ENCODE peak calls at places on chromosomes 16 and 17, in four cellular contexts. T is erythroblast, W is SHP77, U is colonic mucosa. X is an unnamed sample.

GRCh38 chr17:62760059-62760887 is 47.8 kb downstream of the MARCHF10 start:
- DNase-seq in U (no peak), W (no peak), T (no peak), X (no peak)

GRCh38 chr16:11800385-11800718 is 3.3 kb upstream of the ZC3H7A start:
- DNase-seq in W (no peak), T (no peak), U (no peak), X (no peak)

GRCh38 chr17:77269696-77270681 is 129.2 kb downstream of the SEC14L1 start:
- DNase-seq in T (no peak), U (no peak), W (peak; percentile 48), X (no peak)

GRCh38 chr16:88505405-88506082 is 52.5 kb downstream of the ZFPM1 start:
- DNase-seq in T (peak; percentile 58), W (peak; percentile 91), U (peak; percentile 94), X (no peak)

GRCh38 chr17:73939808-73940207 is 263.7 kb upstream of the RPL38 start:
- DNase-seq in W (no peak), T (no peak), U (no peak), X (no peak)

GRCh38 chr16:87062569-87063442 is 254.4 kb downstream of the C16orf95 start:
- DNase-seq in W (peak; percentile 60), U (peak; percentile 61), T (peak; percentile 72), X (peak; percentile 19)

GRCh38 chr17:38672788-38673713 is 1.7 kb downstream of the EPOP start:
- DNase-seq in U (no peak), T (no peak), W (no peak), X (no peak)

GRCh38 chr16:2388875-2389433 is 40.3 kb upstream of the CCNF start:
- DNase-seq in W (peak; percentile 97), T (no peak), U (peak; percentile 17), X (peak; percentile 58)

GRCh38 chr16:89645122-89645521 is 12.4 kb downstream of the CHMP1A start:
- DNase-seq in W (no peak), T (no peak), U (no peak), X (no peak)

X was measured in prostate gland.